ENCODE peak calls at places on chromosome 19, in five cellular contexts. X is mesothelial cell of epicardium, Z is glutamatergic neuron, S is IMR-90, P is heart right ventricle. F is an unnamed sample.

GRCh38 chr19:19372656-19373416 is 32.6 kb upstream of the GATAD2A start:
- DNase-seq in X (no peak), Z (no peak), S (peak), P (peak), F (peak)

GRCh38 chr19:46493236-46494114 is 2.2 kb downstream of the PNMA8B start:
- DNase-seq in X (peak), Z (no peak), S (no peak), P (no peak), F (no peak)

GRCh38 chr19:10896851-10897526 is 25.6 kb downstream of the CARM1 start:
- DNase-seq in X (no peak), Z (no peak), S (peak), P (no peak), F (no peak)

GRCh38 chr19:44748426-44749254 is at the start of gene BCL3:
- DNase-seq in X (peak), Z (peak), S (no peak), P (peak), F (peak)

GRCh38 chr19:5839312-5840017 is at the start of gene FUT6:
- DNase-seq in X (no peak), Z (no peak), S (no peak), P (no peak), F (no peak)

GRCh38 chr19:6381030-6381750 is 5.5 kb upstream of the PSPN start:
- DNase-seq in X (no peak), Z (no peak), S (no peak), P (no peak), F (no peak)

GRCh38 chr19:2488942-2489731 is 13.2 kb downstream of the GADD45B start:
- DNase-seq in X (peak), Z (peak), S (no peak), P (peak), F (peak)

GRCh38 chr19:55086730-55087541 is 11.3 kb downstream of the EPS8L1 start:
- DNase-seq in X (peak), Z (peak), S (peak), P (peak), F (peak)

GRCh38 chr19:32646556-32646955 is 28.4 kb downstream of the ANKRD27 start:
- DNase-seq in X (no peak), Z (no peak), S (no peak), P (no peak), F (no peak)

GRCh38 chr19:19711934-19712828 is 20.7 kb downstream of the ZNF14 start:
- DNase-seq in X (no peak), Z (no peak), S (no peak), P (no peak), F (no peak)

GRCh38 chr19:5934779-5935472 is 20.9 kb downstream of the CAPS start:
- DNase-seq in X (no peak), Z (no peak), S (peak), P (no peak), F (no peak)

GRCh38 chr19:11373166-11373884 is 1.1 kb upstream of the SWSAP1 start:
- DNase-seq in X (no peak), Z (peak), S (no peak), P (no peak), F (no peak)

GRCh38 chr19:6026390-6026897 is 48.5 kb upstream of the RANBP3 start:
- DNase-seq in X (no peak), Z (no peak), S (no peak), P (no peak), F (no peak)

GRCh38 chr19:38079926-38080380 is 144.1 kb downstream of the DPF1 start:
- DNase-seq in X (no peak), Z (no peak), S (peak), P (no peak), F (peak)

GRCh38 chr19:42540071-42540553 is 11.8 kb upstream of the CEACAM1 start:
- DNase-seq in X (no peak), Z (peak), S (no peak), P (no peak), F (no peak)

GRCh38 chr19:32416749-32417469 is 11.3 kb downstream of the DPY19L3 start:
- DNase-seq in X (no peak), Z (no peak), S (peak), P (no peak), F (no peak)

GRCh38 chr19:1250374-1251232 is 2.2 kb downstream of the MIDN start:
- DNase-seq in X (no peak), Z (peak), S (peak), P (peak), F (peak)

GRCh38 chr19:4636151-4636717 is 3.1 kb upstream of the TNFAIP8L1 start:
- DNase-seq in X (peak), Z (peak), S (peak), P (peak), F (peak)

GRCh38 chr19:3374369-3375112 is 8.2 kb downstream of the NFIC start:
- DNase-seq in X (no peak), Z (no peak), S (no peak), P (peak), F (no peak)

GRCh38 chr19:15112385-15112784 is 5.2 kb downstream of the SYDE1 start:
- DNase-seq in X (no peak), Z (no peak), S (no peak), P (no peak), F (no peak)

GRCh38 chr19:14683439-14683838 is 6.4 kb upstream of the ZNF333 start:
- DNase-seq in X (no peak), Z (no peak), S (no peak), P (no peak), F (no peak)

GRCh38 chr19:48970923-48971395 is 5.8 kb downstream of the FTL start:
- DNase-seq in X (peak), Z (peak), S (peak), P (peak), F (peak)

GRCh38 chr19:57655443-57655842 is 13.3 kb upstream of the ZSCAN4 start:
- DNase-seq in X (no peak), Z (no peak), S (no peak), P (no peak), F (no peak)

GRCh38 chr19:57656346-57656745 is 12.4 kb upstream of the ZSCAN4 start:
- DNase-seq in X (no peak), Z (no peak), S (no peak), P (no peak), F (no peak)

GRCh38 chr19:57653689-57654088 is 15.0 kb upstream of the ZSCAN4 start:
- DNase-seq in X (no peak), Z (no peak), S (no peak), P (no peak), F (no peak)

GRCh38 chr19:57648336-57649003 is 15.5 kb downstream of the ZNF211 start:
- DNase-seq in X (no peak), Z (no peak), S (no peak), P (no peak), F (no peak)

GRCh38 chr19:57651654-57651996 is 17.1 kb upstream of the ZSCAN4 start:
- DNase-seq in X (no peak), Z (no peak), S (no peak), P (no peak), F (no peak)
- TF ChIP-seq CTCF in X (no peak), Z (no peak), S (no peak), P (peak), F (no peak)

DNA sequence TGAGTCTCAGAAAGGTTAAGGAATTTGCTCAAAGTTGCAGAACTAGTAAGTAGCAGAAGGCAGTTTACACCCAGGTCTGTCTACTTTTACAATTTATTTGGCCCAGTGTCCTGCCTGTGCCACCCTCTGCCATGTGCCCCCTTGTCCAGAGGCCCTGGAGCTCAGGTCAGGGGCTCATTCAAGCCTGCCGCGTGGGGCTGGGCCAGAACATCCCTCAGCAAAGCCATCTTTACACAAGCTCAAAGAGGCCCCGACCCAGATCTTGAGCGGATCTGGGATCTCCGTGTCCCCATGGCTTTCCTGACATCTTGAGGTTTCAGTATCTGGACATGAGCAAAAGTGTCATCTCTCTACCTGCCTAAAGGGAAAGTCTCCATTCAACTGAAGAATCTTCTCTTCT is 76.4 kb upstream of the VSTM2B start:
- DNase-seq in X (no peak), Z (no peak), S (no peak), P (no peak), F (no peak)
- TF ChIP-seq CTCF in X (no peak), Z (no peak), S (no peak), P (no peak), F (no peak)

GRCh38 chr19:12924621-12925310 is 5.7 kb upstream of the SYCE2 start:
- DNase-seq in X (no peak), Z (no peak), S (no peak), P (no peak), F (no peak)

GRCh38 chr19:12933287-12934072 is at the start of gene FARSA:
- DNase-seq in X (peak), Z (peak), S (peak), P (peak), F (peak)

GRCh38 chr19:12935071-12935470 is 1.6 kb upstream of the FARSA start:
- DNase-seq in X (no peak), Z (no peak), S (no peak), P (no peak), F (no peak)

GRCh38 chr19:12932392-12933286 is 872 bp downstream of the FARSA start:
- DNase-seq in X (no peak), Z (no peak), S (no peak), P (no peak), F (no peak)

GRCh38 chr19:12930002-12930645 is 3.4 kb downstream of the FARSA start:
- DNase-seq in X (no peak), Z (no peak), S (no peak), P (no peak), F (no peak)
- TF ChIP-seq CTCF in X (no peak), Z (no peak), S (no peak), P (no peak), F (no peak)

GRCh38 chr19:33997690-33998089 is 174.6 kb upstream of the LSM14A start:
- DNase-seq in X (no peak), Z (no peak), S (no peak), P (no peak), F (no peak)
- TF ChIP-seq CTCF in X (no peak), Z (no peak), S (no peak), P (peak), F (no peak)

GRCh38 chr19:16496613-16496983 is 404 bp downstream of the C19orf44 start:
- DNase-seq in X (no peak), Z (no peak), S (peak), P (peak), F (no peak)

GRCh38 chr19:16497042-16497441 is 848 bp downstream of the C19orf44 start:
- DNase-seq in X (no peak), Z (no peak), S (no peak), P (no peak), F (no peak)

GRCh38 chr19:16497837-16498236 is 1.6 kb downstream of the C19orf44 start:
- DNase-seq in X (no peak), Z (no peak), S (no peak), P (no peak), F (no peak)

GRCh38 chr19:16495982-16496612 is at the start of the genes C19orf44 and CALR3:
- DNase-seq in X (peak), Z (peak), S (peak), P (peak), F (peak)
- TF ChIP-seq CTCF in X (no peak), Z (no peak), S (peak), P (peak), F (peak)

F was measured in GM13977.